ENCODE peak calls at places on chromosomes 7 and 10, in five cellular contexts. H is OCI-LY7, C is endothelial cell of umbilical vein, E is left ventricle myocardium inferior, T is HepG2. Z is an unnamed sample.

GRCh38 chr7:2261611-2262010 is 19.6 kb downstream of the NUDT1 start:
- DNase-seq in H (peak; percentile 59), C (no peak), T (no peak), E (no peak), Z (no peak)

GRCh38 chr7:79453558-79454324 is at the start of gene MAGI2:
- DNase-seq in E (peak; percentile 89), T (peak; percentile 41), C (peak; percentile 91), H (no peak), Z (peak; percentile 77)

GRCh38 chr10:132793871-132794849 is 8.2 kb upstream of the NKX6-2 start:
- DNase-seq in H (no peak), E (no peak), C (no peak), T (no peak), Z (no peak)

GRCh38 chr10:16116404-16117304 is 256.3 kb upstream of the MINDY3 start:
- DNase-seq in H (peak; percentile 20), E (no peak), C (peak; percentile 33), T (peak; percentile 52), Z (no peak)

GRCh38 chr7:22419488-22419887 is 62.5 kb upstream of the RAPGEF5 start:
- DNase-seq in C (no peak), H (no peak), T (peak; percentile 20), E (no peak), Z (no peak)

GRCh38 chr7:90816511-90817142 is 220.5 kb downstream of the CDK14 start:
- DNase-seq in T (peak; percentile 2), H (no peak), E (no peak), C (peak; percentile 88), Z (no peak)

GRCh38 chr10:70374775-70375614 is 7.4 kb downstream of the LRRC20 start:
- DNase-seq in T (no peak), H (no peak), C (peak; percentile 20), E (no peak), Z (no peak)

GRCh38 chr7:106089647-106090046 is 22.5 kb downstream of the SYPL1 start:
- DNase-seq in C (no peak), E (no peak), H (peak; percentile 66), T (no peak), Z (no peak)

GRCh38 chr10:36725581-36726520 is 399.5 kb upstream of the ANKRD30A start:
- DNase-seq in H (peak; percentile 5), T (peak; percentile 12), C (peak; percentile 66), E (no peak), Z (no peak)

GRCh38 chr7:28103984-28104628 is 76.5 kb downstream of the JAZF1 start:
- DNase-seq in E (peak; percentile 29), T (no peak), H (no peak), C (no peak), Z (no peak)

GRCh38 chr7:28104811-28105210 is 75.8 kb downstream of the JAZF1 start:
- DNase-seq in E (no peak), T (no peak), C (no peak), H (no peak), Z (no peak)

GRCh38 chr7:28106316-28106957 is 74.2 kb downstream of the JAZF1 start:
- DNase-seq in T (no peak), H (no peak), C (no peak), E (peak; percentile 26), Z (no peak)

GRCh38 chr7:28102778-28103177 is 77.8 kb downstream of the JAZF1 start:
- DNase-seq in E (no peak), H (no peak), C (no peak), T (peak; percentile 5), Z (peak; percentile 36)

GRCh38 chr7:28105234-28105633 is 75.4 kb downstream of the JAZF1 start:
- DNase-seq in C (no peak), H (no peak), E (no peak), T (no peak), Z (no peak)
- H3K27ac ChIP-seq in C (no peak overlapping the region), H (no peak overlapping the region), E (peak overlapping the region; percentile 91), T (no peak overlapping the region), Z (no peak overlapping the region)

GRCh38 chr7:711093-711966 is 15.2 kb upstream of the DNAAF5 start:
- DNase-seq in C (peak; percentile 42), H (no peak), E (no peak), T (no peak), Z (no peak)
- H3K4me3 ChIP-seq in C (no peak overlapping the region), H (no peak overlapping the region), E (peak overlapping the region; percentile 73), T (no peak overlapping the region), Z (peak overlapping the region; percentile 44)

GRCh38 chr7:150731916-150732315 is 5.3 kb upstream of the GIMAP5 start:
- DNase-seq in E (no peak), T (no peak), H (no peak), C (no peak), Z (no peak)
- H3K4me1 ChIP-seq in E (peaks cover 11% of the 10 kb centered on the region), T (peaks cover 11% of the 10 kb centered on the region), H (no peaks in the 10 kb centered on the region), C (peaks cover under 1% of the 10 kb centered on the region), Z (no peaks in the 10 kb centered on the region)

GRCh38 chr10:119501690-119502089 is 40.8 kb downstream of the RGS10 start:
- DNase-seq in C (no peak), H (peak; percentile 23), T (no peak), E (no peak), Z (no peak)

GRCh38 chr10:119498889-119499864 is 43.3 kb downstream of the RGS10 start:
- DNase-seq in T (peak; percentile 91), C (no peak), H (no peak), E (no peak), Z (no peak)

GRCh38 chr10:119502214-119502613 is 40.3 kb downstream of the RGS10 start:
- DNase-seq in E (no peak), T (no peak), H (peak; percentile 88), C (no peak), Z (no peak)

GRCh38 chr10:119500138-119500795 is 42.3 kb downstream of the RGS10 start:
- DNase-seq in H (no peak), E (no peak), C (peak; percentile 18), T (no peak), Z (no peak)

DNA sequence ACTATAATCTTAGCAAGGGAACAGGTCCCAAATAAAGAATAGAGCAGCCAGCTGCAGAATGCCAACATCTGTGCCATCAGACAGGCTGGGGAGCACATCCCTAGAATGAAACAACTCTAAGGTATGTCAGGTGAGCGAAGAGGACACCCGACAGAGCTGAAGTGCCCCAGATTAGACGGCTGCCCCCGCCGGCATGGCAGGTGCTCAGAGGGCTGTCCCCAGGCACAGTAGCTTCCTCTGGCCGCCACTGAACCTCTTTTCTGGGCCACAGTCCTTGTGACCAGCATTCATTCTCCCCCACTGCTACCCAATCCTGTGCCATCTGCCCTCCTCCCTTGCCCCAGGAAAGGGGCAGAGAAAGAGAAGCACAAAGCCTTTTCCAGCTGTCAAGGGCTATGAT is 41.7 kb downstream of the RGS10 start:
- DNase-seq in E (no peak), T (no peak), C (no peak), H (peak; percentile 16), Z (no peak)
- H3K27ac ChIP-seq in E (no peak overlapping the region), T (no peak overlapping the region), C (no peak overlapping the region), H (no peak overlapping the region), Z (no peak overlapping the region)

DNA sequence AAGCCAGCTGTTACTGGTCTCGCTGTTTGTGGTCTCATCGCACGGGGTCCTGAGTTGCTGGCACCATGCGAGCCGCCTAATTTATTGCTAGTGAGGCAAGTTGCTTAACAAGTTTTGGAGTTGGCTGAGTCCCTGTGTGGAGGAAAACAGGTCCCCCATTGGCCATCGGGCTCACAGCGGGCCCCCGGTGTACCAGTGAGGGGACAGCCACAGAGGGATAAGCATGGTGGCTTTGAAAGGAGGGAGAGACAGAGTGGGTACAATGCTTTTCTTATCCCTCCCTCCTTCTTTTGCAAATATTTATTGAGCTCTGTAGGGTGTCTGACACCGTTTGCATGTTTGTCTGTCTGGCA is 2.8 kb downstream of the HTRA1 start:
- DNase-seq in H (no peak), T (no peak), C (no peak), E (no peak), Z (no peak)
- H3K4me3 ChIP-seq in H (no peak overlapping the region), T (no peak overlapping the region), C (no peak overlapping the region), E (no peak overlapping the region), Z (no peak overlapping the region)

GRCh38 chr7:128729489-128729888 is 9.7 kb upstream of the CALU start:
- DNase-seq in T (peak; percentile 21), E (no peak), H (no peak), C (no peak), Z (no peak)

GRCh38 chr7:128732521-128733277 is 6.5 kb upstream of the CALU start:
- DNase-seq in T (no peak), C (no peak), E (no peak), H (no peak), Z (no peak)

GRCh38 chr7:128733278-128733645 is 5.9 kb upstream of the CALU start:
- DNase-seq in E (no peak), T (no peak), H (no peak), C (no peak), Z (no peak)

GRCh38 chr7:128728608-128729007 is 10.6 kb upstream of the CALU start:
- DNase-seq in T (no peak), E (no peak), C (no peak), H (no peak), Z (no peak)

GRCh38 chr7:128731184-128731583 is 8.0 kb upstream of the CALU start:
- DNase-seq in E (no peak), T (no peak), C (no peak), H (no peak), Z (no peak)
- H3K4me1 ChIP-seq in E (no peaks in the 10 kb centered on the region), T (peaks cover 8% of the 10 kb centered on the region), C (peaks cover 9% of the 10 kb centered on the region), H (no peaks in the 10 kb centered on the region), Z (no peaks in the 10 kb centered on the region)

DNA sequence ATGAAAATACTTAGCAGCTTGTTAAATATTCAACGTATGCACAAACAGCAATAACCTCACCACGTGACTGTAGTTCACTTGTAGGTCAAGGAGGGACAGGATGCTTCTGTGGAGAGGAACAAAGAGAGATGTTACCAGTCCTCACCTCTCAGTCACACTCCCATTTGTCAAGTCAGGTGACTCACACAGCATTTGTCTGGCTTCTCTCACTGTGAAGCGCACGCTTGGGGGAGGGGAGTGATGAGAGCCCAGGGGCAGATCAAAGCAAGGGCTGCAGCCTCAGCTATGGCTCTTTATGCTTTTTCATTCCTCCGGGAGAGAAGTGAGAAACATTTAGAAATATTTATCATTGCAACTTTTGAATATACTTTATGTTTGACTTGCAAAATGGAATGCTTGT is 2.9 kb upstream of the RBM20 start:
- DNase-seq in E (peak; percentile 62), T (peak; percentile 56), H (peak; percentile 58), C (no peak), Z (no peak)
- H3K27ac ChIP-seq in E (peak overlapping the region; percentile 90), T (no peak overlapping the region), H (no peak overlapping the region), C (no peak overlapping the region), Z (peak overlapping the region; percentile 83)

GRCh38 chr10:72445851-72446250 is 91.1 kb upstream of the DNAJB12 start:
- DNase-seq in H (no peak), E (no peak), C (no peak), T (no peak), Z (no peak)

DNA sequence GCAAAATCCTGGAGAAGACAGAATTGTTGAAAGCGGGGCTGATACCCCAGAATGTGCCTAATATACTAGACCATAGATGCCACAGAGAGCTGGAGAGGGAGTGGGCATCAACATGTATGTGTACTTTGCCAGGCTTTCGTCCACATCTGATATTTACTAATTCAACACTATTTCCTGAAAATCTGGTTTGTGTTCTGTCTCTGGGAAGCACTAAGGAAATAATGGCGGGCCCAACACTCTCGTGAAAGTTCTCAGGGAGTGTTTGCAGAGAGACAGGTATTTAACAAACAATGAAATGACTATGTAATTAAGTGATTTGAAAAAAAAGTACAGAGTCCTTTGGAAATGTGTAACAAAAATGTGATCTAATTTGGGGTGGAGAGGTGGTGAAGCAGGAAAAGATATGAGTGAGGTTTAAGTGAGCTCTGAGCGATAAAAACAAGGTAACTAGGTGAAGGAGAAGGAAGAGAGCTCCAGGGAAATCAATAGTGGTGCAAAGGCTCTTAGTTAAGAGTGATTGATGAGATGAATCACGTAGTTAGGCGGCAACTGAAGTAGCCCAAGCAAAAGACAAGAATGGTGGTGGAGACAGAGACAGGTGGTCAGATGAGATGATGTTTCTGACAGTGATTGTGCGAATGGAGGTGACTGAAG is 95.2 kb upstream of the DNAJB12 start:
- DNase-seq in T (peak; percentile 10), E (no peak), H (no peak), C (no peak), Z (no peak)
- H3K4me3 ChIP-seq in T (no peak overlapping the region), E (no peak overlapping the region), H (no peak overlapping the region), C (no peak overlapping the region), Z (no peak overlapping the region)